ENCODE peak calls at places on chromosomes 7 and 10, in ten cellular contexts. U, X, W, S, Z, D, C, F, I and T are unnamed samples.

GRCh38 chr7:35801392-35802101 is 690 bp downstream of the SEPTIN7 start:
- DNase-seq in U (peak), X (peak), W (peak), S (peak), Z (peak), D (peak), C (peak), F (peak), I (peak), T (peak)

GRCh38 chr7:130758429-130759056 is 24.5 kb upstream of the KLF14 start:
- DNase-seq in U (no peak), X (peak), W (no peak), S (peak), Z (no peak), D (no peak), C (peak), F (peak), I (no peak), T (peak)

GRCh38 chr7:90495241-90495640 is 25.8 kb downstream of the PTTG1IP2 start:
- DNase-seq in U (no peak), X (no peak), W (no peak), S (no peak), Z (no peak), D (no peak), C (no peak), F (no peak), I (no peak), T (no peak)

GRCh38 chr7:379456-380225 is 89.7 kb downstream of the FOXL3 start:
- DNase-seq in U (no peak), X (no peak), W (no peak), S (no peak), Z (no peak), D (no peak), C (no peak), F (no peak), I (no peak), T (peak)

GRCh38 chr10:96017227-96017687 is 26.1 kb upstream of the CCNJ start:
- DNase-seq in U (no peak), X (peak), W (peak), S (peak), Z (peak), D (peak), C (peak), F (peak), I (peak), T (peak)

GRCh38 chr7:17302575-17303142 is 4.2 kb downstream of the AHR start:
- DNase-seq in U (no peak), X (peak), W (no peak), S (peak), Z (no peak), D (peak), C (peak), F (peak), I (no peak), T (peak)

GRCh38 chr10:118730699-118731456 is 23.9 kb downstream of the CACUL1 start:
- DNase-seq in U (no peak), X (no peak), W (no peak), S (no peak), Z (no peak), D (no peak), C (peak), F (no peak), I (no peak), T (no peak)

GRCh38 chr10:88848499-88848898 is 3.1 kb downstream of the ANKRD22 start:
- DNase-seq in U (no peak), X (peak), W (no peak), S (no peak), Z (peak), D (no peak), C (peak), F (peak), I (no peak), T (no peak)

GRCh38 chr10:32360241-32360640 is 13.3 kb upstream of the EPC1 start:
- DNase-seq in U (no peak), X (no peak), W (no peak), S (no peak), Z (no peak), D (no peak), C (no peak), F (no peak), I (no peak), T (no peak)

GRCh38 chr7:57867884-57868701 is 418.1 kb downstream of the ZNF716 start:
- DNase-seq in U (peak), X (no peak), W (no peak), S (no peak), Z (no peak), D (no peak), C (no peak), F (no peak), I (no peak), T (peak)

GRCh38 chr7:112510032-112510742 is 29.4 kb downstream of the LSMEM1 start:
- DNase-seq in U (no peak), X (peak), W (peak), S (peak), Z (peak), D (peak), C (peak), F (peak), I (no peak), T (peak)

GRCh38 chr10:106982248-106982647 is 182.3 kb downstream of the SORCS1 start:
- DNase-seq in U (no peak), X (no peak), W (no peak), S (no peak), Z (no peak), D (no peak), C (no peak), F (no peak), I (no peak), T (no peak)

GRCh38 chr10:89147256-89147655 is 59.9 kb downstream of the CH25H start:
- DNase-seq in U (no peak), X (peak), W (no peak), S (no peak), Z (peak), D (no peak), C (peak), F (peak), I (no peak), T (no peak)

GRCh38 chr10:84348860-84349259 is 20.5 kb downstream of the CCSER2 start:
- DNase-seq in U (no peak), X (peak), W (no peak), S (no peak), Z (no peak), D (no peak), C (peak), F (peak), I (no peak), T (no peak)

GRCh38 chr7:128410092-128410665 is 397 bp upstream of the IMPDH1 start:
- DNase-seq in U (peak), X (peak), W (peak), S (no peak), Z (peak), D (no peak), C (peak), F (peak), I (peak), T (peak)

GRCh38 chr10:13939391-13939790 is 352.6 kb downstream of the PRPF18 start:
- DNase-seq in U (no peak), X (peak), W (no peak), S (no peak), Z (no peak), D (no peak), C (no peak), F (peak), I (no peak), T (no peak)

GRCh38 chr7:139784643-139785042 is 6.8 kb upstream of the HIPK2 start:
- DNase-seq in U (no peak), X (no peak), W (no peak), S (no peak), Z (no peak), D (no peak), C (no peak), F (no peak), I (no peak), T (no peak)

GRCh38 chr7:17374157-17374556 is 75.7 kb downstream of the AHR start:
- DNase-seq in U (no peak), X (no peak), W (no peak), S (no peak), Z (no peak), D (no peak), C (no peak), F (no peak), I (no peak), T (no peak)

GRCh38 chr7:94375167-94375566 is 19.5 kb upstream of the COL1A2 start:
- DNase-seq in U (no peak), X (peak), W (no peak), S (no peak), Z (peak), D (no peak), C (peak), F (peak), I (no peak), T (no peak)

GRCh38 chr10:91838199-91838598 is 40.0 kb downstream of the TNKS2 start:
- DNase-seq in U (no peak), X (no peak), W (no peak), S (no peak), Z (no peak), D (no peak), C (no peak), F (no peak), I (no peak), T (no peak)

GRCh38 chr7:87882538-87882937 is 6.2 kb downstream of the DBF4 start:
- DNase-seq in U (no peak), X (no peak), W (no peak), S (no peak), Z (no peak), D (no peak), C (no peak), F (no peak), I (no peak), T (no peak)

GRCh38 chr7:87886875-87887274 is 10.6 kb downstream of the DBF4 start:
- DNase-seq in U (no peak), X (peak), W (no peak), S (no peak), Z (no peak), D (no peak), C (peak), F (peak), I (no peak), T (no peak)

GRCh38 chr7:87885018-87885417 is 8.7 kb downstream of the DBF4 start:
- DNase-seq in U (no peak), X (peak), W (no peak), S (no peak), Z (no peak), D (no peak), C (no peak), F (no peak), I (no peak), T (no peak)
- TF ChIP-seq CTCF in U (no peak), X (no peak), W (no peak), S (no peak), Z (no peak), D (no peak), C (no peak), F (no peak), I (no peak), T (no peak)

GRCh38 chr10:35998036-35998435 is 355.9 kb upstream of the FZD8 start:
- DNase-seq in U (no peak), X (no peak), W (no peak), S (no peak), Z (no peak), D (no peak), C (no peak), F (peak), I (no peak), T (no peak)

GRCh38 chr10:35986756-35987467 is 344.8 kb upstream of the FZD8 start:
- DNase-seq in U (no peak), X (no peak), W (no peak), S (no peak), Z (no peak), D (no peak), C (no peak), F (no peak), I (no peak), T (no peak)

GRCh38 chr10:35995515-35995914 is 353.4 kb upstream of the FZD8 start:
- DNase-seq in U (no peak), X (no peak), W (no peak), S (no peak), Z (no peak), D (no peak), C (no peak), F (no peak), I (no peak), T (no peak)

GRCh38 chr10:35993816-35994515 is 351.9 kb upstream of the FZD8 start:
- DNase-seq in U (no peak), X (no peak), W (no peak), S (no peak), Z (no peak), D (no peak), C (no peak), F (no peak), I (no peak), T (no peak)

DNA sequence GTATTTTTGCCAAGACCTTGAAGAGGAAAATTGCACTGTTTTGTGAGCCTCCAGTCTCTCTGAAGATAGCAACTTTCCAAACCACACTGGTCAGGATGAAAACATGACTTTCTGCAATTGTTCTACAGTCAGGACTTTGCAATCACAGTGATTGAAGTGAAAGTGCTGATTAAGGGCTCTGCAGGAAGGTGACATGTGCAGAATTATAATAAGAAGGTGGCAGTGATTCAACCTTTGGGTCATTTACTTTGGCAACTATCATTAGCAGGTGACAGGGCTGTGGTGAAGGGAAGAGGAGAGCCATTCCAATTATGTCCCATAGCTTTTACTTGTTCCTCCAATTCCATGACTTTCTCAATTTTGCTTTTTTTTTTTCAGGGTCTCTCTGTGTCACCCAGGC is 350.0 kb upstream of the FZD8 start:
- DNase-seq in U (no peak), X (no peak), W (no peak), S (no peak), Z (no peak), D (no peak), C (no peak), F (no peak), I (no peak), T (no peak)
- TF ChIP-seq CTCF in U (no peak), X (no peak), W (no peak), S (no peak), Z (no peak), D (no peak), C (no peak), F (no peak), I (no peak), T (no peak)

GRCh38 chr10:99964791-99965190 is 45.0 kb downstream of the DNMBP start:
- DNase-seq in U (no peak), X (peak), W (no peak), S (no peak), Z (no peak), D (no peak), C (no peak), F (peak), I (no peak), T (no peak)
- TF ChIP-seq CTCF in U (no peak), X (peak), W (no peak), S (no peak), Z (peak), D (no peak), C (peak), F (peak), I (no peak), T (no peak)

GRCh38 chr10:100238429-100238828 is 9.0 kb upstream of the CHUK start:
- DNase-seq in U (no peak), X (no peak), W (no peak), S (peak), Z (no peak), D (no peak), C (no peak), F (no peak), I (no peak), T (peak)
- TF ChIP-seq CTCF in U (no peak), X (no peak), W (no peak), S (no peak), Z (no peak), D (no peak), C (no peak), F (no peak), I (no peak), T (no peak)

DNA sequence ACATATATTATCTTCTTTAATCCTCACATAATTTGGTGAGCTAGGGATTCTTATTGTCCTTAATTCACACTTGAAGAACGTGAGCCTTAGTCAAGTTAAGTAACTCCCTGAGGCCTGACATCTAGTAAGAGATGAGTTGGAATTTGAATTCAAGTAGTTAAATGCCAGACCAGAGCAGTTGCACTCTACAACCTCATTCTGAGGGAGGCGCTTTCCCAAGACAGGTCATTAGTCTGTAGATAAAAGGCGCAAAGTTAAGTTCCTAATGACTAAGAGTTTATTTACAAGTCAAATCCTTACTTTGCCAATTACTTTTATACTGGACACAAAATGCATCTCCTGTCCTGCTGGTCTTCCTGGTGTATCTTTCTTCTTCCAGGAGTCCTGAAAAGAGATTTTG is 3.6 kb upstream of the EXOC6 start:
- DNase-seq in U (no peak), X (no peak), W (no peak), S (no peak), Z (no peak), D (no peak), C (no peak), F (no peak), I (no peak), T (no peak)
- TF ChIP-seq CTCF in U (no peak), X (no peak), W (no peak), S (no peak), Z (no peak), D (no peak), C (no peak), F (no peak), I (peak), T (no peak)